ENCODE peak calls at places on chromosomes 3 and 15, in four cellular contexts. One of them, this sample, is unnamed.

GRCh38 chr3:25424238-25425013 is 3.6 kb upstream of the RARB start:
- DNase-seq in stimulated activated CD4-positive, alpha-beta T cell treated with anti-CD3 and anti-CD28 coated beads, Interleukin-15, amount 100 ng/mL, for 1 hour: no peak
- DNase-seq in heart right ventricle: no peak
- DNase-seq in amniotic epithelial cell: no peak
- DNase-seq in this sample: no peak

GRCh38 chr3:12307136-12307535 is 18.3 kb downstream of the PPARG start:
- DNase-seq in amniotic epithelial cell: no peak
- DNase-seq in stimulated activated CD4-positive, alpha-beta T cell treated with anti-CD3 and anti-CD28 coated beads, Interleukin-15, amount 100 ng/mL, for 1 hour: no peak
- DNase-seq in heart right ventricle: no peak
- DNase-seq in this sample: no peak

GRCh38 chr15:65980824-65981456 is 111.6 kb downstream of the RAB11A start:
- DNase-seq in heart right ventricle: peak; percentile 32
- DNase-seq in amniotic epithelial cell: peak; percentile 84
- DNase-seq in stimulated activated CD4-positive, alpha-beta T cell treated with anti-CD3 and anti-CD28 coated beads, Interleukin-15, amount 100 ng/mL, for 1 hour: no peak
- DNase-seq in this sample: no peak

GRCh38 chr3:49422379-49423248 is at the start of gene AMT:
- DNase-seq in amniotic epithelial cell: peak; percentile 71
- DNase-seq in stimulated activated CD4-positive, alpha-beta T cell treated with anti-CD3 and anti-CD28 coated beads, Interleukin-15, amount 100 ng/mL, for 1 hour: no peak
- DNase-seq in heart right ventricle: peak; percentile 60
- DNase-seq in this sample: no peak

GRCh38 chr15:92455271-92455670 is 61.6 kb downstream of the ST8SIA2 start:
- DNase-seq in stimulated activated CD4-positive, alpha-beta T cell treated with anti-CD3 and anti-CD28 coated beads, Interleukin-15, amount 100 ng/mL, for 1 hour: no peak
- DNase-seq in heart right ventricle: no peak
- DNase-seq in amniotic epithelial cell: no peak
- DNase-seq in this sample: no peak

GRCh38 chr15:57705746-57706404 is 639 bp upstream of the POLR2M start:
- DNase-seq in amniotic epithelial cell: no peak
- DNase-seq in heart right ventricle: no peak
- DNase-seq in stimulated activated CD4-positive, alpha-beta T cell treated with anti-CD3 and anti-CD28 coated beads, Interleukin-15, amount 100 ng/mL, for 1 hour: no peak
- DNase-seq in this sample: no peak

GRCh38 chr15:73926191-73927002 is at the start of gene LOXL1:
- DNase-seq in heart right ventricle: peak; percentile 70
- DNase-seq in amniotic epithelial cell: peak; percentile 82
- DNase-seq in stimulated activated CD4-positive, alpha-beta T cell treated with anti-CD3 and anti-CD28 coated beads, Interleukin-15, amount 100 ng/mL, for 1 hour: no peak
- DNase-seq in this sample: peak; percentile 29

GRCh38 chr3:40468018-40468417 is 8.9 kb upstream of the ZNF619 start:
- DNase-seq in amniotic epithelial cell: no peak
- DNase-seq in heart right ventricle: no peak
- DNase-seq in stimulated activated CD4-positive, alpha-beta T cell treated with anti-CD3 and anti-CD28 coated beads, Interleukin-15, amount 100 ng/mL, for 1 hour: no peak
- DNase-seq in this sample: no peak

GRCh38 chr3:141321109-141321497 is 47.2 kb upstream of the ZBTB38 start:
- DNase-seq in heart right ventricle: no peak
- DNase-seq in stimulated activated CD4-positive, alpha-beta T cell treated with anti-CD3 and anti-CD28 coated beads, Interleukin-15, amount 100 ng/mL, for 1 hour: no peak
- DNase-seq in amniotic epithelial cell: peak; percentile 30
- DNase-seq in this sample: no peak

GRCh38 chr3:32321095-32321835 is 70.4 kb upstream of the CMTM7 start:
- DNase-seq in stimulated activated CD4-positive, alpha-beta T cell treated with anti-CD3 and anti-CD28 coated beads, Interleukin-15, amount 100 ng/mL, for 1 hour: no peak
- DNase-seq in amniotic epithelial cell: no peak
- DNase-seq in heart right ventricle: no peak
- DNase-seq in this sample: no peak

GRCh38 chr3:89419647-89420141 is 312.3 kb downstream of the EPHA3 start:
- DNase-seq in amniotic epithelial cell: no peak
- DNase-seq in stimulated activated CD4-positive, alpha-beta T cell treated with anti-CD3 and anti-CD28 coated beads, Interleukin-15, amount 100 ng/mL, for 1 hour: no peak
- DNase-seq in heart right ventricle: peak; percentile 67
- DNase-seq in this sample: no peak

GRCh38 chr3:22835041-22835440 is 368.1 kb upstream of the UBE2E2 start:
- DNase-seq in heart right ventricle: no peak
- DNase-seq in stimulated activated CD4-positive, alpha-beta T cell treated with anti-CD3 and anti-CD28 coated beads, Interleukin-15, amount 100 ng/mL, for 1 hour: no peak
- DNase-seq in amniotic epithelial cell: no peak
- DNase-seq in this sample: no peak

GRCh38 chr3:15164356-15164755 is 41.7 kb upstream of the CAPN7 start:
- DNase-seq in stimulated activated CD4-positive, alpha-beta T cell treated with anti-CD3 and anti-CD28 coated beads, Interleukin-15, amount 100 ng/mL, for 1 hour: no peak
- DNase-seq in heart right ventricle: no peak
- DNase-seq in amniotic epithelial cell: no peak
- DNase-seq in this sample: no peak

GRCh38 chr15:62896969-62897486 is 145.5 kb upstream of the TPM1 start:
- DNase-seq in stimulated activated CD4-positive, alpha-beta T cell treated with anti-CD3 and anti-CD28 coated beads, Interleukin-15, amount 100 ng/mL, for 1 hour: no peak
- DNase-seq in heart right ventricle: peak; percentile 93
- DNase-seq in amniotic epithelial cell: peak; percentile 98
- DNase-seq in this sample: peak; percentile 72

GRCh38 chr3:16071246-16071645 is 103.2 kb upstream of the GALNT15 start:
- DNase-seq in heart right ventricle: no peak
- DNase-seq in amniotic epithelial cell: no peak
- DNase-seq in stimulated activated CD4-positive, alpha-beta T cell treated with anti-CD3 and anti-CD28 coated beads, Interleukin-15, amount 100 ng/mL, for 1 hour: no peak
- DNase-seq in this sample: no peak

GRCh38 chr15:91706366-91707032 is 147.0 kb upstream of the SLCO3A1 start:
- DNase-seq in heart right ventricle: peak; percentile 82
- DNase-seq in stimulated activated CD4-positive, alpha-beta T cell treated with anti-CD3 and anti-CD28 coated beads, Interleukin-15, amount 100 ng/mL, for 1 hour: peak; percentile 63
- DNase-seq in amniotic epithelial cell: no peak
- DNase-seq in this sample: peak; percentile 24

GRCh38 chr3:186697510-186697909 is 19.6 kb upstream of the KNG1 start:
- DNase-seq in amniotic epithelial cell: no peak
- DNase-seq in stimulated activated CD4-positive, alpha-beta T cell treated with anti-CD3 and anti-CD28 coated beads, Interleukin-15, amount 100 ng/mL, for 1 hour: no peak
- DNase-seq in heart right ventricle: peak; percentile 55
- DNase-seq in this sample: no peak

GRCh38 chr15:78211189-78211921 is 23.0 kb downstream of the ACSBG1 start:
- DNase-seq in amniotic epithelial cell: peak; percentile 43
- DNase-seq in heart right ventricle: no peak
- DNase-seq in stimulated activated CD4-positive, alpha-beta T cell treated with anti-CD3 and anti-CD28 coated beads, Interleukin-15, amount 100 ng/mL, for 1 hour: no peak
- DNase-seq in this sample: no peak

GRCh38 chr3:165624761-165625160 is 212.5 kb downstream of the BCHE start:
- DNase-seq in amniotic epithelial cell: peak; percentile 14
- DNase-seq in heart right ventricle: no peak
- DNase-seq in stimulated activated CD4-positive, alpha-beta T cell treated with anti-CD3 and anti-CD28 coated beads, Interleukin-15, amount 100 ng/mL, for 1 hour: no peak
- DNase-seq in this sample: no peak

GRCh38 chr3:183070892-183071291 is 28.4 kb downstream of the MCCC1 start:
- DNase-seq in stimulated activated CD4-positive, alpha-beta T cell treated with anti-CD3 and anti-CD28 coated beads, Interleukin-15, amount 100 ng/mL, for 1 hour: no peak
- DNase-seq in amniotic epithelial cell: no peak
- DNase-seq in heart right ventricle: no peak
- DNase-seq in this sample: no peak

GRCh38 chr15:70569139-70569717 is 194.1 kb downstream of the UACA start:
- DNase-seq in amniotic epithelial cell: peak; percentile 78
- DNase-seq in stimulated activated CD4-positive, alpha-beta T cell treated with anti-CD3 and anti-CD28 coated beads, Interleukin-15, amount 100 ng/mL, for 1 hour: no peak
- DNase-seq in heart right ventricle: peak; percentile 42
- DNase-seq in this sample: no peak

GRCh38 chr3:117875887-117876286 is 1158.8 kb downstream of the IGSF11 start:
- DNase-seq in heart right ventricle: no peak
- DNase-seq in amniotic epithelial cell: no peak
- DNase-seq in stimulated activated CD4-positive, alpha-beta T cell treated with anti-CD3 and anti-CD28 coated beads, Interleukin-15, amount 100 ng/mL, for 1 hour: no peak
- DNase-seq in this sample: no peak

GRCh38 chr3:73070675-73071575 is 9.5 kb downstream of the EBLN2 start:
- DNase-seq in heart right ventricle: no peak
- DNase-seq in stimulated activated CD4-positive, alpha-beta T cell treated with anti-CD3 and anti-CD28 coated beads, Interleukin-15, amount 100 ng/mL, for 1 hour: no peak
- DNase-seq in amniotic epithelial cell: peak; percentile 90
- DNase-seq in this sample: no peak

GRCh38 chr3:148319161-148319915 is 378.4 kb upstream of the AGTR1 start:
- DNase-seq in heart right ventricle: no peak
- DNase-seq in stimulated activated CD4-positive, alpha-beta T cell treated with anti-CD3 and anti-CD28 coated beads, Interleukin-15, amount 100 ng/mL, for 1 hour: no peak
- DNase-seq in amniotic epithelial cell: peak; percentile 73
- DNase-seq in this sample: no peak

This sample was measured in gastrocnemius medialis.